ENCODE peak calls at places on chromosomes 12 and 14, in six cellular contexts. W, O, U, C, A and K are unnamed samples.

GRCh38 chr14:95311752-95312151 is 8.0 kb downstream of the CLMN start:
- DNase-seq in A (peak), C (no peak), U (no peak), O (no peak), W (no peak), K (no peak)

GRCh38 chr14:101109981-101110728 is 206.6 kb upstream of the RTL1 start:
- DNase-seq in O (no peak), A (no peak), W (no peak), U (peak), C (no peak), K (no peak)

GRCh38 chr12:22271036-22271435 is 63.5 kb downstream of the ST8SIA1 start:
- DNase-seq in W (no peak), U (no peak), C (no peak), A (no peak), O (no peak), K (peak)

GRCh38 chr12:121779422-121779895 is 14.0 kb downstream of the RHOF start:
- DNase-seq in A (no peak), C (no peak), W (no peak), U (no peak), O (no peak), K (no peak)

GRCh38 chr12:107503851-107504502 is 181.6 kb upstream of the PWP1 start:
- DNase-seq in U (no peak), A (no peak), W (no peak), C (no peak), O (no peak), K (no peak)

GRCh38 chr14:76812093-76812421 is 625 bp downstream of the ANGEL1 start:
- DNase-seq in O (no peak), W (no peak), C (peak), U (no peak), A (no peak), K (no peak)

GRCh38 chr12:104669851-104670337 is 213.1 kb downstream of the CHST11 start:
- DNase-seq in A (no peak), C (no peak), W (no peak), O (peak), U (peak), K (no peak)

GRCh38 chr12:58097741-58098140 is 156.4 kb downstream of the ATP23 start:
- DNase-seq in W (no peak), A (no peak), C (no peak), U (no peak), O (no peak), K (no peak)

GRCh38 chr12:67535176-67535575 is 113.4 kb upstream of the DYRK2 start:
- DNase-seq in A (no peak), O (no peak), W (no peak), C (no peak), U (no peak), K (no peak)

GRCh38 chr12:31353730-31354708 is 28.1 kb upstream of the SINHCAF start:
- DNase-seq in W (no peak), A (no peak), C (peak), O (no peak), U (peak), K (no peak)

GRCh38 chr14:92503756-92504491 is 9.7 kb upstream of the RIN3 start:
- DNase-seq in U (peak), A (peak), O (no peak), C (no peak), W (peak), K (peak)

GRCh38 chr14:102840115-102840514 is 62.9 kb downstream of the TRAF3 start:
- DNase-seq in U (no peak), A (no peak), C (no peak), O (no peak), W (no peak), K (no peak)

GRCh38 chr12:58211211-58211610 is 269.8 kb downstream of the ATP23 start:
- DNase-seq in U (no peak), A (no peak), C (no peak), O (no peak), W (no peak), K (no peak)

GRCh38 chr14:65131176-65131765 is 29.0 kb upstream of the MAX start:
- DNase-seq in O (no peak), W (peak), A (peak), C (no peak), U (peak), K (peak)

GRCh38 chr12:55717397-55718007 is 1.7 kb downstream of the BLOC1S1 start:
- DNase-seq in W (no peak), C (no peak), O (no peak), A (no peak), U (no peak), K (no peak)

GRCh38 chr14:21023174-21023573 is 1.7 kb downstream of the NDRG2 start:
- DNase-seq in U (no peak), C (no peak), O (no peak), A (no peak), W (no peak), K (no peak)

GRCh38 chr14:26276757-26277156 is 321.1 kb downstream of the NOVA1 start:
- DNase-seq in A (no peak), O (no peak), C (peak), U (peak), W (no peak), K (no peak)

GRCh38 chr12:104764225-104765073 is 193.6 kb downstream of the SLC41A2 start:
- DNase-seq in C (no peak), U (no peak), O (no peak), A (no peak), W (no peak), K (no peak)

GRCh38 chr12:71439362-71439612 is 311 bp upstream of the LGR5 start:
- DNase-seq in O (no peak), U (no peak), A (no peak), W (no peak), C (no peak), K (no peak)

GRCh38 chr14:71175491-71175890 is 268.2 kb downstream of the PCNX1 start:
- DNase-seq in O (no peak), A (no peak), C (no peak), W (peak), U (peak), K (peak)

GRCh38 chr14:68535404-68536024 is 257.4 kb downstream of the ZFP36L1 start:
- DNase-seq in A (peak), W (peak), O (no peak), C (no peak), U (no peak), K (peak)

GRCh38 chr12:63093711-63094110 is 57.3 kb downstream of the AVPR1A start:
- DNase-seq in W (no peak), C (no peak), U (no peak), A (no peak), O (no peak), K (no peak)
- H2AFZ ChIP-seq in W (no peak), C (no peak), U (no peak), A (no peak), O (no peak), K (no peak)

GRCh38 chr12:47095446-47096236 is 15.9 kb upstream of the AMIGO2 start:
- DNase-seq in A (no peak), C (no peak), W (peak), U (no peak), O (no peak), K (peak)

GRCh38 chr12:47100146-47100545 is 20.4 kb upstream of the AMIGO2 start:
- DNase-seq in C (no peak), W (no peak), O (no peak), U (no peak), A (no peak), K (no peak)

GRCh38 chr12:47097276-47097896 is 17.6 kb upstream of the AMIGO2 start:
- DNase-seq in O (no peak), C (no peak), U (no peak), W (no peak), A (no peak), K (no peak)

GRCh38 chr12:47094804-47095203 is 15.0 kb upstream of the AMIGO2 start:
- DNase-seq in C (no peak), U (no peak), W (peak), A (no peak), O (no peak), K (no peak)

DNA sequence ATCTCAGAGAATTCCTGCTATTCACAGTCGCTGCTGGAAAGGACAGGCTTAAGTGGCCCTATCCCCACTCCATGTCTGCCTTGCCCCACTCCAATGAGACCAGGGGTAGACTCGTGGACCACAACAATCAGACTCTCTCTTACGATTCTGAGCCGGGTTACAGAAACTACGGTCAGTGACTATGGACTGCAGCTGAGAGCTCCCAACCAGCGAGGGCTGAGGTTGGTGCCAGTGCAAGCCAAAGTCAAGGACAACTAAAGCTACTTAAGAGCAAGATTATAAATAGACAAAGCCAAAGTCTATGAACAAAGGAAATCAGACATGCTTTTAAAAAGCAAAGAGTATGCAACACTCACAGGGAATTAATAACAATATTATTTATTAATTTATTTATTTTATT is 18.3 kb upstream of the AMIGO2 start:
- DNase-seq in W (no peak), U (no peak), O (no peak), A (no peak), C (no peak), K (no peak)
- H2AFZ ChIP-seq in W (no peak), U (no peak), O (no peak), A (no peak), C (no peak), K (no peak)

DNA sequence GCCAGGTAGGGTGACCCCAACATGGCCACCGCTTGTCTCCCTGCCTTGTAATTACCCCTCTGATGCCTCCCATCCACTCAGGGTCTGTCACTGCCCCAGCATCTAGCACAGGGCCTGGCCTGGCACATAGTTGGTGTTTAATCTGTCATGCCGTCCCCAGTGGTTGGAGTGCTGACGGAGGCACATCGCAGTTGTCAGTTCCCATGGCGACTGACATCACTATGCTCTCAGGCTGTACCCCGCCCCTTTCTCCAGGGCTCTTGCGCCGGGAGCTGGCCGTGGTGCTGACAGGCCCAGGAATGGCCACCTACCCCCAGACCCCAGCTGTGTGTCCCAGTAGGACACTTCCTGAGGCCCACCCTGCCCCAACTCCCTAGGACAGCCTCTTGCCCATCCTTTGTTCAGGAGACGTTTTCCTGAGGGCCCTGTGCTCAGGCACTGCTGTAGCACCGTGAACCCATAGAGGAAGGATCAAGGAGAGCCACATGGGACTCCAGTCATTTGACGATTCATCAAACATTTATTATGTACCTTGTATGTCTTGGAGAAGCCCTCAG is 23.0 kb downstream of the FAM222A start:
- DNase-seq in U (peak), C (peak), W (no peak), A (no peak), O (peak), K (no peak)
- H2AFZ ChIP-seq in U (no peak), C (no peak), W (no peak), A (no peak), O (no peak), K (no peak)

GRCh38 chr14:73744175-73744867 is 30.1 kb upstream of the PNMA1 start:
- DNase-seq in C (no peak), W (no peak), A (no peak), U (peak), O (no peak), K (no peak)
- H2AFZ ChIP-seq in C (no peak), W (no peak), A (no peak), U (no peak), O (no peak), K (no peak)

DNA sequence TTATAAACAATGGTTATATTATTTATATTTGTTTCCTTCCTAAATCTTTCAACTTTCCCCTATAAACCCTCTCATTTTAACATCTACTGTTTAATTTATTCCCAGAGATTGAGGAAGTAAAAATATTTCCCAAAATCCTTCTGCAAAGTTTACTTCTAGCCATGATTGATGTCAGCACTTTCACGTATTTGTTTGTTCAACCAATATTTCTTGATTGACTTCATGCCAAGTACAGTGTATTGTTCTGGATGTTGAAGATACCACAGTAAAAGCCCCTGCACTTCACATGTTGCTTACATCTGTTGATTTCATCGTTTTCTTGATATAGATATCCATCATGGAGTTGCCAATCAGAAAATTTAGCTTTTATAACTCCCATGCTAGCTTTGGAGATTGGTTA is 81.8 kb downstream of the TTLL5 start:
- DNase-seq in A (no peak), W (no peak), C (no peak), O (no peak), U (no peak), K (no peak)
- H2AFZ ChIP-seq in A (no peak), W (no peak), C (no peak), O (no peak), U (no peak), K (no peak)

GRCh38 chr12:3464561-3464960 is 26.4 kb upstream of the PRMT8 start:
- DNase-seq in A (peak), U (no peak), W (no peak), C (no peak), O (no peak), K (no peak)
- H2AFZ ChIP-seq in A (peak), U (no peak), W (no peak), C (no peak), O (no peak), K (no peak)

GRCh38 chr14:104659764-104660523 is 29.5 kb upstream of the INF2 start:
- DNase-seq in O (no peak), C (peak), A (no peak), W (no peak), U (no peak), K (no peak)

GRCh38 chr14:104658325-104658712 is 31.1 kb upstream of the INF2 start:
- DNase-seq in U (no peak), C (no peak), A (no peak), W (no peak), O (no peak), K (no peak)

GRCh38 chr14:104659146-104659545 is 30.3 kb upstream of the INF2 start:
- DNase-seq in U (no peak), C (no peak), A (no peak), W (no peak), O (no peak), K (no peak)

GRCh38 chr14:104661086-104661485 is 28.3 kb upstream of the INF2 start:
- DNase-seq in A (no peak), W (no peak), U (no peak), O (no peak), C (no peak), K (no peak)

GRCh38 chr14:104660597-104660996 is 28.8 kb upstream of the INF2 start:
- DNase-seq in O (no peak), U (no peak), A (no peak), W (no peak), C (peak), K (no peak)
- H2AFZ ChIP-seq in O (no peak), U (no peak), A (no peak), W (no peak), C (peak), K (no peak)

DNA sequence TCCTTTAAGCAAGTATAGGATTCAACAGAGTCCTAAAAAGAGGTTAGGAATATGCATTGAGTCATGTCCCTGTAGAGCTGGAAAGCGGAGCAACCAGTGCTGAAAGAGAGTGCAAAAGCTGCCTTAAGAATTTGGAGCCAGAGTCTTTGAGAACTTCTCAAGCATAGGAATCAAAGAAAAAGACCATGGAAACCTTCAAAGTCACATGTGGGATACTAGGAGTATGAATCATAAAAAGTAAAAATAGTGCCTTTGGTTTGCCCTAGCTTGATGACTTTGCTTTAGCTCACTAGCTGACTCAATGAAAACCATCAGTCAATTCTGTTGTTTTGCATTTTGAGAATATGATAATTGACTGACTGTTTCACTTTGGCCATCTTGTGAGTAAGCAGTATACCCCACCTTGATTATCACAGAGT is 248.4 kb upstream of the KRR1 start:
- DNase-seq in C (no peak), O (no peak), U (no peak), A (peak), W (no peak), K (peak)
- H2AFZ ChIP-seq in C (no peak), O (no peak), U (no peak), A (no peak), W (no peak), K (no peak)